ENCODE peak calls at places on chromosomes 4 and X, in six cellular contexts. L, F, H, B, Y and R are unnamed samples.

GRCh38 chrX:10903518-10903917 is 207.6 kb upstream of the HCCS start:
- DNase-seq in L (no peak), F (no peak), H (no peak), B (no peak), Y (no peak), R (no peak)

GRCh38 chr4:3346146-3346545 is 53.3 kb downstream of the RGS12 start:
- DNase-seq in L (peak), F (no peak), H (no peak), B (no peak), Y (peak), R (peak)

GRCh38 chr4:7713757-7714156 is 225.9 kb downstream of the AFAP1 start:
- DNase-seq in L (no peak), F (no peak), H (no peak), B (no peak), Y (no peak), R (no peak)

GRCh38 chr4:1964443-1964842 is 44.3 kb downstream of the NELFA start:
- DNase-seq in L (no peak), F (no peak), H (no peak), B (no peak), Y (no peak), R (no peak)

GRCh38 chr4:6367313-6367945 is 97.8 kb downstream of the WFS1 start:
- DNase-seq in L (no peak), F (no peak), H (no peak), B (no peak), Y (no peak), R (no peak)

GRCh38 chr4:123651127-123651526 is 254.5 kb downstream of the SPRY1 start:
- DNase-seq in L (no peak), F (no peak), H (no peak), B (no peak), Y (no peak), R (no peak)

GRCh38 chr4:148007303-148007702 is 275.4 kb downstream of the ARHGAP10 start:
- DNase-seq in L (peak), F (no peak), H (no peak), B (no peak), Y (no peak), R (no peak)

GRCh38 chrX:111352424-111352823 is 59.6 kb downstream of the DCX start:
- DNase-seq in L (no peak), F (no peak), H (no peak), B (peak), Y (no peak), R (no peak)

GRCh38 chr4:175509320-175509719 is 302.7 kb downstream of the GPM6A start:
- DNase-seq in L (no peak), F (no peak), H (no peak), B (no peak), Y (no peak), R (peak)

GRCh38 chr4:161320377-161320776 is 843.4 kb downstream of the FSTL5 start:
- DNase-seq in L (no peak), F (peak), H (no peak), B (no peak), Y (peak), R (peak)

GRCh38 chrX:49291615-49292337 is 11.7 kb upstream of the GAGE10 start:
- DNase-seq in L (no peak), F (peak), H (peak), B (peak), Y (no peak), R (peak)

GRCh38 chr4:22850630-22851029 is 157.9 kb downstream of the GBA3 start:
- DNase-seq in L (no peak), F (no peak), H (no peak), B (no peak), Y (no peak), R (peak)

GRCh38 chr4:150964754-150965153 is 50.3 kb downstream of the LRBA start:
- DNase-seq in L (no peak), F (no peak), H (no peak), B (no peak), Y (no peak), R (no peak)

GRCh38 chrX:150517303-150517896 is 51.0 kb upstream of the MTM1 start:
- DNase-seq in L (peak), F (no peak), H (no peak), B (no peak), Y (no peak), R (no peak)

GRCh38 chr4:123673971-123674370 is 277.4 kb downstream of the SPRY1 start:
- DNase-seq in L (peak), F (no peak), H (no peak), B (no peak), Y (no peak), R (no peak)

GRCh38 chr4:185305979-185306442 is 89.7 kb downstream of the LRP2BP start:
- DNase-seq in L (peak), F (no peak), H (no peak), B (no peak), Y (no peak), R (no peak)

GRCh38 chrX:153468008-153468580 is 2.3 kb downstream of the HAUS7 start:
- DNase-seq in L (no peak), F (no peak), H (no peak), B (no peak), Y (no peak), R (no peak)

GRCh38 chr4:174697896-174698295 is 131.2 kb downstream of the GLRA3 start:
- DNase-seq in L (no peak), F (no peak), H (no peak), B (no peak), Y (no peak), R (no peak)

GRCh38 chr4:173990126-173990878 is 293.2 kb downstream of the FBXO8 start:
- DNase-seq in L (peak), F (no peak), H (no peak), B (no peak), Y (no peak), R (peak)

GRCh38 chrX:133523094-133523493 is 107.8 kb upstream of the GPC4 start:
- DNase-seq in L (no peak), F (no peak), H (no peak), B (no peak), Y (no peak), R (no peak)

GRCh38 chrX:15240414-15240813 is 29.5 kb downstream of the ASB9 start:
- DNase-seq in L (no peak), F (no peak), H (no peak), B (no peak), Y (no peak), R (no peak)

GRCh38 chr4:173257732-173258717 is 76.1 kb downstream of the HMGB2 start:
- DNase-seq in L (peak), F (peak), H (peak), B (no peak), Y (no peak), R (peak)

GRCh38 chr4:83285022-83285387 is 407 bp upstream of the COQ2 start:
- DNase-seq in L (peak), F (no peak), H (no peak), B (peak), Y (no peak), R (peak)

GRCh38 chrX:122246937-122247336 is 937.1 kb upstream of the GRIA3 start:
- DNase-seq in L (no peak), F (no peak), H (no peak), B (no peak), Y (no peak), R (no peak)

GRCh38 chrX:41779058-41779564 is 55.1 kb downstream of the GPR82 start:
- DNase-seq in L (peak), F (no peak), H (no peak), B (peak), Y (no peak), R (no peak)

GRCh38 chr4:5773271-5773555 is 62.2 kb downstream of the EVC start:
- DNase-seq in L (no peak), F (no peak), H (no peak), B (no peak), Y (no peak), R (no peak)